ENCODE peak calls at places on chromosome 2, in eight cellular contexts. One of them, this sample, is unnamed.

GRCh38 chr2:42618972-42619371 is 50.5 kb downstream of the MTA3 start:
- DNase-seq in SJSA1: peak; percentile 20
- DNase-seq in prostate gland: no peak
- DNase-seq in small intestine: no peak
- DNase-seq in CD8-positive, alpha-beta T cell: no peak
- DNase-seq in CD8-positive, alpha-beta memory T cell: no peak
- DNase-seq in aorta: no peak
- DNase-seq in left lung: no peak
- DNase-seq in this sample: no peak

GRCh38 chr2:48356701-48357322 is 173.1 kb upstream of the STON1 start:
- DNase-seq in SJSA1: no peak
- DNase-seq in prostate gland: no peak
- DNase-seq in small intestine: peak; percentile 33
- DNase-seq in CD8-positive, alpha-beta T cell: no peak
- DNase-seq in CD8-positive, alpha-beta memory T cell: no peak
- DNase-seq in aorta: no peak
- DNase-seq in left lung: no peak
- DNase-seq in this sample: no peak

GRCh38 chr2:70140978-70141753 is 49.7 kb downstream of the C2orf42 start:
- DNase-seq in SJSA1: peak; percentile 48
- DNase-seq in prostate gland: peak; percentile 83
- DNase-seq in small intestine: peak; percentile 60
- DNase-seq in CD8-positive, alpha-beta T cell: peak; percentile 63
- DNase-seq in CD8-positive, alpha-beta memory T cell: peak; percentile 59
- DNase-seq in aorta: peak; percentile 75
- DNase-seq in left lung: no peak
- DNase-seq in this sample: peak; percentile 47

GRCh38 chr2:197705912-197706838 is 1.0 kb downstream of the MARS2 start:
- DNase-seq in SJSA1: no peak
- DNase-seq in prostate gland: no peak
- DNase-seq in small intestine: no peak
- DNase-seq in CD8-positive, alpha-beta T cell: peak; percentile 11
- DNase-seq in CD8-positive, alpha-beta memory T cell: no peak
- DNase-seq in aorta: peak; percentile 42
- DNase-seq in left lung: no peak
- DNase-seq in this sample: no peak

GRCh38 chr2:182894174-182894573 is 27.7 kb upstream of the FRZB start:
- DNase-seq in SJSA1: no peak
- DNase-seq in prostate gland: no peak
- DNase-seq in small intestine: no peak
- DNase-seq in CD8-positive, alpha-beta T cell: no peak
- DNase-seq in CD8-positive, alpha-beta memory T cell: no peak
- DNase-seq in aorta: peak; percentile 68
- DNase-seq in left lung: no peak
- DNase-seq in this sample: no peak

GRCh38 chr2:109339519-109339991 is 210.6 kb downstream of the SH3RF3 start:
- DNase-seq in SJSA1: peak; percentile 87
- DNase-seq in prostate gland: no peak
- DNase-seq in small intestine: no peak
- DNase-seq in CD8-positive, alpha-beta T cell: no peak
- DNase-seq in CD8-positive, alpha-beta memory T cell: no peak
- DNase-seq in aorta: no peak
- DNase-seq in left lung: peak; percentile 60
- DNase-seq in this sample: no peak

GRCh38 chr2:68943581-68944568 is 8.8 kb downstream of the GKN2 start:
- DNase-seq in SJSA1: peak; percentile 68
- DNase-seq in prostate gland: peak; percentile 63
- DNase-seq in small intestine: peak; percentile 59
- DNase-seq in CD8-positive, alpha-beta T cell: peak; percentile 53
- DNase-seq in CD8-positive, alpha-beta memory T cell: peak; percentile 31
- DNase-seq in aorta: peak; percentile 57
- DNase-seq in left lung: no peak
- DNase-seq in this sample: peak; percentile 23

GRCh38 chr2:61016392-61017002 is 1.0 kb upstream of the PEX13 start:
- DNase-seq in SJSA1: peak; percentile 4
- DNase-seq in prostate gland: peak; percentile 55
- DNase-seq in small intestine: no peak
- DNase-seq in CD8-positive, alpha-beta T cell: no peak
- DNase-seq in CD8-positive, alpha-beta memory T cell: no peak
- DNase-seq in aorta: no peak
- DNase-seq in left lung: no peak
- DNase-seq in this sample: no peak

GRCh38 chr2:8581048-8581561 is 100.8 kb upstream of the ID2 start:
- DNase-seq in SJSA1: no peak
- DNase-seq in prostate gland: no peak
- DNase-seq in small intestine: no peak
- DNase-seq in CD8-positive, alpha-beta T cell: no peak
- DNase-seq in CD8-positive, alpha-beta memory T cell: no peak
- DNase-seq in aorta: no peak
- DNase-seq in left lung: peak; percentile 72
- DNase-seq in this sample: no peak

GRCh38 chr2:200306969-200307811 is 697 bp downstream of the SPATS2L start:
- DNase-seq in SJSA1: peak; percentile 54
- DNase-seq in prostate gland: peak; percentile 41
- DNase-seq in small intestine: peak; percentile 58
- DNase-seq in CD8-positive, alpha-beta T cell: peak; percentile 11
- DNase-seq in CD8-positive, alpha-beta memory T cell: peak; percentile 3
- DNase-seq in aorta: peak; percentile 62
- DNase-seq in left lung: peak; percentile 88
- DNase-seq in this sample: peak; percentile 16

GRCh38 chr2:203909192-203909945 is 27.2 kb upstream of the ICOS start:
- DNase-seq in SJSA1: peak; percentile 63
- DNase-seq in prostate gland: no peak
- DNase-seq in small intestine: peak; percentile 46
- DNase-seq in CD8-positive, alpha-beta T cell: no peak
- DNase-seq in CD8-positive, alpha-beta memory T cell: no peak
- DNase-seq in aorta: no peak
- DNase-seq in left lung: no peak
- DNase-seq in this sample: no peak

GRCh38 chr2:9422321-9423099 is 818 bp downstream of the ITGB1BP1 start:
- DNase-seq in SJSA1: peak; percentile 42
- DNase-seq in prostate gland: no peak
- DNase-seq in small intestine: peak; percentile 58
- DNase-seq in CD8-positive, alpha-beta T cell: peak; percentile 48
- DNase-seq in CD8-positive, alpha-beta memory T cell: peak; percentile 20
- DNase-seq in aorta: peak; percentile 71
- DNase-seq in left lung: no peak
- DNase-seq in this sample: peak; percentile 22

GRCh38 chr2:125885340-125885739 is 770.6 kb upstream of the GYPC start:
- DNase-seq in SJSA1: no peak
- DNase-seq in prostate gland: no peak
- DNase-seq in small intestine: no peak
- DNase-seq in CD8-positive, alpha-beta T cell: no peak
- DNase-seq in CD8-positive, alpha-beta memory T cell: no peak
- DNase-seq in aorta: no peak
- DNase-seq in left lung: no peak
- DNase-seq in this sample: no peak
- H3K9me3 ChIP-seq in SJSA1: peaks cover 5% of the 10 kb centered on the region
- H3K9me3 ChIP-seq in prostate gland: no peaks in the 10 kb centered on the region
- H3K9me3 ChIP-seq in small intestine: no peaks in the 10 kb centered on the region
- H3K9me3 ChIP-seq in CD8-positive, alpha-beta T cell: no peaks in the 10 kb centered on the region
- H3K9me3 ChIP-seq in CD8-positive, alpha-beta memory T cell: no peaks in the 10 kb centered on the region
- H3K9me3 ChIP-seq in aorta: peaks cover 7% of the 10 kb centered on the region
- H3K9me3 ChIP-seq in left lung: no peaks in the 10 kb centered on the region
- H3K9me3 ChIP-seq in this sample: no peaks in the 10 kb centered on the region

GRCh38 chr2:239919779-239920545 is 105.2 kb downstream of the NDUFA10 start:
- DNase-seq in SJSA1: no peak
- DNase-seq in prostate gland: no peak
- DNase-seq in small intestine: no peak
- DNase-seq in CD8-positive, alpha-beta T cell: no peak
- DNase-seq in CD8-positive, alpha-beta memory T cell: no peak
- DNase-seq in aorta: no peak
- DNase-seq in left lung: no peak
- DNase-seq in this sample: no peak

GRCh38 chr2:239917957-239918481 is 107.1 kb downstream of the NDUFA10 start:
- DNase-seq in SJSA1: no peak
- DNase-seq in prostate gland: no peak
- DNase-seq in small intestine: no peak
- DNase-seq in CD8-positive, alpha-beta T cell: no peak
- DNase-seq in CD8-positive, alpha-beta memory T cell: no peak
- DNase-seq in aorta: no peak
- DNase-seq in left lung: no peak
- DNase-seq in this sample: no peak

GRCh38 chr2:239917128-239917956 is 107.8 kb downstream of the NDUFA10 start:
- DNase-seq in SJSA1: no peak
- DNase-seq in prostate gland: no peak
- DNase-seq in small intestine: no peak
- DNase-seq in CD8-positive, alpha-beta T cell: no peak
- DNase-seq in CD8-positive, alpha-beta memory T cell: no peak
- DNase-seq in aorta: no peak
- DNase-seq in left lung: no peak
- DNase-seq in this sample: no peak

GRCh38 chr2:239920616-239921365 is 104.4 kb downstream of the NDUFA10 start:
- DNase-seq in SJSA1: no peak
- DNase-seq in prostate gland: no peak
- DNase-seq in small intestine: no peak
- DNase-seq in CD8-positive, alpha-beta T cell: no peak
- DNase-seq in CD8-positive, alpha-beta memory T cell: no peak
- DNase-seq in aorta: no peak
- DNase-seq in left lung: no peak
- DNase-seq in this sample: no peak

GRCh38 chr2:239918749-239919148 is 106.4 kb downstream of the NDUFA10 start:
- DNase-seq in SJSA1: no peak
- DNase-seq in prostate gland: no peak
- DNase-seq in small intestine: no peak
- DNase-seq in CD8-positive, alpha-beta T cell: no peak
- DNase-seq in CD8-positive, alpha-beta memory T cell: no peak
- DNase-seq in aorta: no peak
- DNase-seq in left lung: no peak
- DNase-seq in this sample: no peak
- H3K9me3 ChIP-seq in SJSA1: peaks cover 31% of the 10 kb centered on the region
- H3K9me3 ChIP-seq in prostate gland: no peaks in the 10 kb centered on the region
- H3K9me3 ChIP-seq in small intestine: peaks cover 5% of the 10 kb centered on the region
- H3K9me3 ChIP-seq in CD8-positive, alpha-beta T cell: peaks cover 6% of the 10 kb centered on the region
- H3K9me3 ChIP-seq in CD8-positive, alpha-beta memory T cell: peaks cover 18% of the 10 kb centered on the region
- H3K9me3 ChIP-seq in aorta: peaks cover 4% of the 10 kb centered on the region
- H3K9me3 ChIP-seq in left lung: no peaks in the 10 kb centered on the region
- H3K9me3 ChIP-seq in this sample: no peaks in the 10 kb centered on the region

DNA sequence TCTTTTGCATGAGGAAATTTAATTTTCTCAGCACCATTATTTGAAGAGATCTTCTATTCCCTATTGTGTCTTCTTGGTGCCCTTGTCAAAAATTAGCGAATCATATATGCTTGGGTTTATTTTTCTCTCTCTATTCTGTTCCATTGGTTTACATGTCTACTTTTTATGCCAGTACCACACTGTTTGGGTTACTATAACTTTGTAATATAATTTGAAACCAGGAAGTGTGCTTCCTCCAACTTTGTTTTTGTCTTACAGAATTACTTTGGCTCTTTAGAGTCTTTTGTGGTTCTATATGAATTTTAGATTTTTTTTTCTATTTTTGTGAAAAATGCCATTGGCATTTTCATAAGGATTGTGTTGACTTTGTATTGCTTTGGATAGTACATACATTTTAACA is 17.6 kb downstream of the ALMS1 start:
- DNase-seq in SJSA1: no peak
- DNase-seq in prostate gland: no peak
- DNase-seq in small intestine: no peak
- DNase-seq in CD8-positive, alpha-beta T cell: no peak
- DNase-seq in CD8-positive, alpha-beta memory T cell: no peak
- DNase-seq in aorta: no peak
- DNase-seq in left lung: no peak
- DNase-seq in this sample: no peak
- H3K9me3 ChIP-seq in SJSA1: peaks cover 13% of the 10 kb centered on the region
- H3K9me3 ChIP-seq in prostate gland: no peaks in the 10 kb centered on the region
- H3K9me3 ChIP-seq in small intestine: peaks cover 2% of the 10 kb centered on the region
- H3K9me3 ChIP-seq in CD8-positive, alpha-beta T cell: no peaks in the 10 kb centered on the region
- H3K9me3 ChIP-seq in CD8-positive, alpha-beta memory T cell: no peaks in the 10 kb centered on the region
- H3K9me3 ChIP-seq in aorta: peaks cover 2% of the 10 kb centered on the region
- H3K9me3 ChIP-seq in left lung: no peaks in the 10 kb centered on the region
- H3K9me3 ChIP-seq in this sample: no peaks in the 10 kb centered on the region

DNA sequence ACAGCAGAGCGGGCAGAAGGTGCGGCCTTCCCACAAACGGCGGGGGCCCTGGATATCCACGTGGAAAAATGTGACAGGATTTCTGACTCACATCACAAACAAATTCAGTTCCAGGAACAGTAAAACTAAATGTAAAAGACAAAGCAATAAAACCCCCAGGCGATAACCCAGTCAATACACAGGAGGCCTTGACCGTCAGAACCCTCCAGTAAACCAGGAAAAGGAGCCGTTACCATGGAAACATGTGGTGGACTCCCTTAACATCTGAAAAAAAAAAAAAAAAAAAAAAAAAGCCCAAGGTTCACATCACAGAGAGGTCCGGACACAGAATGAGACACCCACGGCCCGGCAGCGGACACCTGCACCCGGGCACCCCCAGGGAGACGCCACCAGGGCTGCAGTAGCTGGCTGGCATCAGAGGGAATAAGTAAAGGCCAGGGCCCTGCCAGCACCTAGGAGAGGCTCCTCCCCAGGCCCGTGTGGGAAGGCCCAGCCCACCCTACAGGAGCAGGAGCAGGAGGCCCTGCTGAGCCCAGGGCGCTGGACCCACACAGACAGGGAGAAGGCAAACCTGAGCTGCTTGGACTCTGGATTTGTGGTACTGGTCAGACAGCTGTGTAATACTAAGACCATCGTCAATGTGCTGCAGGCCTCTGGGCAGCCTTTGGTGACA is 83.7 kb downstream of the TMEM18 start:
- DNase-seq in SJSA1: no peak
- DNase-seq in prostate gland: no peak
- DNase-seq in small intestine: no peak
- DNase-seq in CD8-positive, alpha-beta T cell: no peak
- DNase-seq in CD8-positive, alpha-beta memory T cell: no peak
- DNase-seq in aorta: no peak
- DNase-seq in left lung: peak; percentile 54
- DNase-seq in this sample: no peak
- H3K9me3 ChIP-seq in SJSA1: no peaks in the 10 kb centered on the region
- H3K9me3 ChIP-seq in prostate gland: no peaks in the 10 kb centered on the region
- H3K9me3 ChIP-seq in small intestine: no peaks in the 10 kb centered on the region
- H3K9me3 ChIP-seq in CD8-positive, alpha-beta T cell: no peaks in the 10 kb centered on the region
- H3K9me3 ChIP-seq in CD8-positive, alpha-beta memory T cell: no peaks in the 10 kb centered on the region
- H3K9me3 ChIP-seq in aorta: no peaks in the 10 kb centered on the region
- H3K9me3 ChIP-seq in left lung: no peaks in the 10 kb centered on the region
- H3K9me3 ChIP-seq in this sample: no peaks in the 10 kb centered on the region

This sample was measured in T-helper 17 cell.